ENCODE peak calls at places on chromosome 10, in five cellular contexts. R is IMR-90, W is GM23248, H is SK-N-SH, L is OCI-LY7. G is an unnamed sample.

GRCh38 chr10:105800626-105801025 is 1159.5 kb downstream of the SORCS3 start:
- DNase-seq in R (no peak), W (no peak), H (no peak), L (no peak), G (peak; percentile 43)

GRCh38 chr10:118504044-118504944 is 91.2 kb downstream of the PRLHR start:
- DNase-seq in R (peak; percentile 3), W (peak; percentile 94), H (no peak), L (no peak), G (peak; percentile 77)

GRCh38 chr10:35961501-35961900 is 319.4 kb upstream of the FZD8 start:
- DNase-seq in R (peak; percentile 68), W (peak; percentile 70), H (no peak), L (no peak), G (peak; percentile 46)

GRCh38 chr10:90969947-90970673 is 49.2 kb upstream of the ANKRD1 start:
- DNase-seq in R (peak; percentile 70), W (peak; percentile 80), H (no peak), L (no peak), G (peak; percentile 83)

GRCh38 chr10:15370212-15370740 is 813 bp downstream of the FAM171A1 start:
- DNase-seq in R (peak; percentile 16), W (peak; percentile 67), H (peak; percentile 79), L (no peak), G (peak; percentile 17)

GRCh38 chr10:102132563-102133372 is at the start of gene PPRC1:
- DNase-seq in R (peak; percentile 99), W (peak; percentile 100), H (peak; percentile 95), L (peak; percentile 99), G (peak; percentile 99)

GRCh38 chr10:26341701-26342100 is 96.4 kb upstream of the APBB1IP start:
- DNase-seq in R (no peak), W (no peak), H (no peak), L (no peak), G (no peak)

GRCh38 chr10:80274396-80275134 is 14.9 kb downstream of the MAT1A start:
- DNase-seq in R (no peak), W (no peak), H (no peak), L (no peak), G (no peak)

GRCh38 chr10:22619111-22619510 is 95.3 kb downstream of the PIP4K2A start:
- DNase-seq in R (no peak), W (peak; percentile 46), H (no peak), L (no peak), G (peak; percentile 69)

GRCh38 chr10:89206402-89207180 is 526 bp downstream of the CH25H start:
- DNase-seq in R (peak; percentile 24), W (peak; percentile 66), H (peak; percentile 57), L (no peak), G (peak; percentile 39)

GRCh38 chr10:31602541-31603244 is 283.7 kb downstream of the ZEB1 start:
- DNase-seq in R (peak; percentile 73), W (peak; percentile 96), H (peak; percentile 70), L (no peak), G (peak; percentile 77)

GRCh38 chr10:69351589-69351988 is 65.1 kb downstream of the TACR2 start:
- DNase-seq in R (no peak), W (no peak), H (no peak), L (no peak), G (no peak)

GRCh38 chr10:52135101-52135500 is 179.0 kb upstream of the DKK1 start:
- DNase-seq in R (no peak), W (no peak), H (no peak), L (no peak), G (no peak)

GRCh38 chr10:95196053-95196452 is 2.0 kb downstream of the ACSM6 start:
- DNase-seq in R (peak; percentile 12), W (no peak), H (no peak), L (no peak), G (peak; percentile 53)

GRCh38 chr10:31090894-31091607 is 59.4 kb upstream of the ZNF438 start:
- DNase-seq in R (peak; percentile 51), W (no peak), H (no peak), L (no peak), G (peak; percentile 12)

GRCh38 chr10:93224005-93224779 is 150.5 kb downstream of the CYP26A1 start:
- DNase-seq in R (no peak), W (peak; percentile 4), H (no peak), L (no peak), G (no peak)

GRCh38 chr10:131901181-131901829 is 497 bp downstream of the PPP2R2D start:
- DNase-seq in R (peak; percentile 4), W (peak; percentile 69), H (peak; percentile 71), L (peak; percentile 66), G (peak; percentile 20)

GRCh38 chr10:70537398-70538194 is 59.0 kb downstream of the PALD1 start:
- DNase-seq in R (no peak), W (peak; percentile 20), H (no peak), L (peak; percentile 45), G (no peak)

GRCh38 chr10:97426776-97427570 is 982 bp downstream of the PGAM1 start:
- DNase-seq in R (no peak), W (peak; percentile 58), H (no peak), L (peak; percentile 51), G (no peak)

GRCh38 chr10:29862926-29863614 is 196.3 kb downstream of the JCAD start:
- DNase-seq in R (peak; percentile 80), W (peak; percentile 79), H (no peak), L (no peak), G (peak; percentile 55)

GRCh38 chr10:14156101-14156500 is 174.6 kb downstream of the FRMD4A start:
- DNase-seq in R (no peak), W (no peak), H (no peak), L (no peak), G (no peak)

GRCh38 chr10:14158575-14158974 is 172.1 kb downstream of the FRMD4A start:
- DNase-seq in R (no peak), W (no peak), H (no peak), L (no peak), G (no peak)

GRCh38 chr10:14153570-14154055 is 177.1 kb downstream of the FRMD4A start:
- DNase-seq in R (peak; percentile 37), W (no peak), H (no peak), L (no peak), G (peak; percentile 68)
- H2AFZ ChIP-seq in R (peak overlapping the region; percentile 84), W (no peak overlapping the region), H (no peak overlapping the region), L (no peak overlapping the region), G (peak overlapping the region; percentile 75)

DNA sequence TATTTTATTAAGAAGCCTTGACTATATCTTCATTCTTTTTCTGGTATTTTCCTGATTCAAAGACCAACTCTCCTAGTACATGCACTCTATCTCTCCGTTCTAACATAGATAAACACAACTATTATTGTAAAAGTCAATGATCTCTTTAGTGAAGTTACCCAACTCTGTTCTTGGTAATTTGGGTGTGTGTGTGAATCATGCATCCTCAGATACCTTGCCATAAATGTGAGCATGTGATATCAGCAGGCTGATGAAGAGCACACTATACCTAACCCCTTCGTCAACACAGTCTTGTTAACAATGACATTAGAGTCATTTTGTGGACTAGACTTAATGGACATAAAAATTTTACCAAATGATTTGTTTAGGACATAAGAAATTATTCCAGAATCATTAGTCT is 1122.1 kb downstream of the XPNPEP1 start:
- DNase-seq in R (no peak), W (no peak), H (no peak), L (no peak), G (no peak)
- H3K9me3 ChIP-seq in R (no peaks in the 10 kb centered on the region), W (no peaks in the 10 kb centered on the region), H (no peaks in the 10 kb centered on the region), L (no peaks in the 10 kb centered on the region), G (no peaks in the 10 kb centered on the region)

DNA sequence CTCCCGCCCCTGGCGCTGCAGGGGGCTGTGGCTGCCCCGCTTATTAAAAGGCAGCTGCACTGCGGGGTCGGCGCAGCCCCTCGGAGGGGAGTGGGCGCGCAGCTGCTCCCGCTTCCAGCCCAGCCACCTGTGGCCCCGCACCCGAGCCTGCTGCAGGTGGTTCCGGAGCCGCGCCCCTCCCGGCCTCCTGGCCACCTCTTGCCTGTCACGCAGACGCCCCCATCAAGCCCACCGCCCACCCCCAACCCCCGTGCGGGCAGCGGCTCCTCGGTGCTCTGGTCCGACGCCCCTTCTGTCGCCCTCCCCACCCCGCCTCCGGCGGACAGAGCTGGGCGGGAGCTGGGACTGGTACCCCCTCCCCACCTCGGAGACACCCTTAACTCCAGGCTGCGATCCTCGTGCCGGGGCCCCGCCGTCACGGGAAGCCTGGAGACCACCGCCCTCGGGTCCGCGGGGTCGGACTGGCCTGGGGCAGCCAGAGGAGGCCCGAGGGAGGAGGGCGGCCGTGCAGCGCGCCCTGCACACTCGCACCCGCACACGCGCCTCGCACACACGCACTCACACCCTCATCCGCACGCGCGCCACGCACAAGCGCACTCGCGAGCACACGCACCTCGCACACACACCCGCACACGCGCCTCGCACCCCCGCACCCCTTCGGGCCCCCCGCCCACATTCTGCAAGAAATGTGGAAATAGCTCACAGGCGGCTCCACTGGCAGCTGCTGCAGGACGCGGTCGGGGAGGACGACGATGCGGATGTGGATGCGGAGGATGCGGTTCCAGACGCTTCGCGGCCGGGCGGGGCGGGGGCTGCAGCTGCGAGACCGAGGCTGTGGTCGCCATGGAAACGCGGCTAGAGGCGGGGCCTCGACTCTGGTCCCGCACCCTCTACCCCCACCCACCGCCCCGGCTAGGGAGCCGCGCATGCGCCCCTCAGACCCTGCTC is at the start of gene CALY:
- DNase-seq in R (no peak), W (peak; percentile 15), H (peak; percentile 92), L (no peak), G (no peak)
- H2AFZ ChIP-seq in R (peak within 1 kb of the TSS; percentile 86), W (no peak within 1 kb of the TSS), H (no peak within 1 kb of the TSS), L (no peak within 1 kb of the TSS), G (no peak within 1 kb of the TSS)

DNA sequence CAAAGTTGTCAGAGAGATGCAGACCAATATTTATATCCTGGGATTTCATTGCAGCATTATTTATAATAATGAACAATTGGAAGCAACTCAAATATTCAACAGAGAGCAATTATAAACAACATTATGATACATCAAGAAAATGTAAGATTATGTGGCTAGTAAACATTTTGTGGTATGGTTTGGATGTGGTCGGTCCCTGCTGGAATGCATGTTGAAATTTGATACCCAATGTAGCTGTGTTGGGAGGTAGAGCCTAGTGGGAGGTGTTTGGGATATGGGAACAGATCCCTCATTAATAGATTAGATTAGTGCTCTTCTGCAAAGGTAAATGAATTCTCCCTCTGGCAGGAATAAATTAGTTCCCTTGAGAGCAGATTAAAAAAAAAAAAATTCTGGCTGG is 350.9 kb downstream of the ANKRD30A start:
- DNase-seq in R (no peak), W (no peak), H (no peak), L (no peak), G (no peak)
- H3K9me3 ChIP-seq in R (peaks cover 9% of the 10 kb centered on the region), W (no peaks in the 10 kb centered on the region), H (no peaks in the 10 kb centered on the region), L (no peaks in the 10 kb centered on the region), G (no peaks in the 10 kb centered on the region)

GRCh38 chr10:624605-625334 is 64.7 kb downstream of the DIP2C start:
- DNase-seq in R (peak; percentile 85), W (peak; percentile 89), H (peak; percentile 59), L (no peak), G (peak; percentile 91)
- H2AFZ ChIP-seq in R (peak overlapping the region; percentile 77), W (peak overlapping the region; percentile 43), H (no peak overlapping the region), L (no peak overlapping the region), G (no peak overlapping the region)